ENCODE peak calls at places on chromosomes 5 and 9, in nine cellular contexts. U, P, K, C, I, R, T, H and X are unnamed samples.
A peak's percentile ranks its signal among the peaks of the same experiment; 100 is the strongest.

GRCh38 chr9:111975709-111976108 is 79.1 kb downstream of the UGCG start:
- DNase-seq in I (peak; percentile 48), U (no peak), K (peak; percentile 72), T (no peak), C (peak; percentile 10), R (no peak), H (no peak), P (no peak), X (peak; percentile 80)

GRCh38 chr5:76755779-76756637 is 40.1 kb downstream of the F2R start:
- DNase-seq in I (no peak), H (no peak), C (peak; percentile 8), U (no peak), T (no peak), P (no peak), K (no peak), R (no peak), X (no peak)

GRCh38 chr9:74742792-74743389 is 144.8 kb downstream of the TRPM6 start:
- DNase-seq in H (no peak), R (peak; percentile 24), I (no peak), T (peak; percentile 20), U (peak; percentile 15), C (no peak), P (no peak), K (peak; percentile 23), X (no peak)

GRCh38 chr5:51226420-51226735 is 156.9 kb upstream of the ISL1 start:
- DNase-seq in I (peak; percentile 24), T (no peak), C (no peak), U (peak; percentile 77), R (no peak), H (no peak), K (no peak), P (no peak), X (no peak)

GRCh38 chr9:125189011-125189360 is 617 bp downstream of the PPP6C start:
- DNase-seq in P (peak; percentile 26), U (no peak), T (no peak), C (no peak), H (no peak), K (no peak), R (no peak), I (no peak), X (no peak)

GRCh38 chr5:89901983-89902382 is 507.6 kb downstream of the CETN3 start:
- DNase-seq in I (no peak), K (no peak), H (no peak), R (no peak), P (no peak), C (no peak), U (no peak), T (no peak), X (no peak)

GRCh38 chr5:122458278-122458872 is 146.3 kb downstream of the SNCAIP start:
- DNase-seq in T (no peak), K (peak; percentile 55), H (no peak), P (no peak), C (no peak), U (no peak), I (no peak), R (peak; percentile 24), X (no peak)

GRCh38 chr5:10324519-10325370 is 17.0 kb upstream of the CMBL start:
- DNase-seq in K (no peak), R (no peak), H (no peak), U (no peak), C (no peak), I (no peak), P (no peak), T (no peak), X (no peak)

GRCh38 chr5:103117471-103117991 is 2.4 kb downstream of the GIN1 start:
- DNase-seq in U (no peak), P (no peak), I (no peak), H (no peak), K (no peak), C (no peak), T (peak; percentile 3), R (no peak), X (no peak)

GRCh38 chr5:179795049-179795862 is 1.5 kb downstream of the LTC4S start:
- DNase-seq in K (no peak), H (no peak), C (peak; percentile 67), R (no peak), P (no peak), I (peak; percentile 91), T (no peak), U (peak; percentile 71), X (peak; percentile 64)

GRCh38 chr9:133125706-133126696 is 5.0 kb upstream of the RALGDS start:
- DNase-seq in K (no peak), H (no peak), U (no peak), C (peak; percentile 63), T (peak; percentile 76), R (peak; percentile 60), P (no peak), I (no peak), X (no peak)

GRCh38 chr9:133127340-133127981 is 6.4 kb upstream of the RALGDS start:
- DNase-seq in C (peak; percentile 90), K (peak; percentile 43), P (peak; percentile 42), U (peak; percentile 94), T (peak; percentile 65), I (peak; percentile 72), R (no peak), H (no peak), X (no peak)

GRCh38 chr9:133129001-133129799 is 8.2 kb upstream of the RALGDS start:
- DNase-seq in C (peak; percentile 88), H (no peak), P (no peak), R (no peak), T (no peak), I (no peak), U (peak; percentile 92), K (peak; percentile 4), X (peak; percentile 52)

GRCh38 chr9:133128152-133128551 is 7.1 kb upstream of the RALGDS start:
- DNase-seq in T (no peak), P (no peak), H (no peak), K (peak; percentile 4), C (peak; percentile 65), I (no peak), R (no peak), U (no peak), X (peak; percentile 16)

DNA sequence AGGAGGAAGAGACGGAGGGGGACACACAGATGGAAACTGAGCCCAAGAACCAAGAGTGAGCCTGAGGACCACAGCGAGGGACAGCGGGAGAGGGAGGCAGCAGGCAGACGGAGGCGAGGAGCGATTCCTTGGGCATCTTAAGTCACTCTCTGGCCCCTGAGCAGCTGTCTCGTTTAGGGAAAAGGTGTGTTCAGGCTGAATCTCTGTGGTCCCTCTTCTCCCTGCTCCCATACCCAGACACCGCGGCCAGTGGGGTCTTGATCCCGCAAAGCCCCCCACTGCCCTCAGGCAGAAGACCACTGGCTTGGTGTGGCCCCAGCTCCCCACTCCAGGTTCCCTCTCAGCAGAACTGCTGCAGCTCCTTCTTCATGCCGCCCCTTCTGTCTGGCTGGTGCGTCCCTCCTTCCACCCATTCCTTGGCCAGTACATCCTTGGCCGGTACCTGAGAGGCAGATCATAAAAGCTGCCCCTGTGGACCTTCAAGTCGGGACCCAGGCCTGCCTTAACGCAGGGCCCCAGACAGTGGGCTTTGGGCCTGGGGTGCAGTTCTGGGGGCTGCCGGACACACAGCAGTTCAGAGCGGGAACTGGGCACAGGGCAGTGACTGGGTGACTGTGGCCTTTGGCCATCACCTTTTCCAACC is 5.8 kb upstream of the RALGDS start:
- DNase-seq in K (peak; percentile 14), T (peak; percentile 30), H (no peak), C (peak; percentile 53), R (no peak), U (no peak), I (peak; percentile 61), P (no peak), X (peak; percentile 26)
- H3K4me3 ChIP-seq in K (no peak overlapping the region), T (peak overlapping the region; percentile 27), H (peak overlapping the region; percentile 6), C (peak overlapping the region; percentile 41), R (no peak overlapping the region), U (no peak overlapping the region), I (no peak overlapping the region), P (peak overlapping the region; percentile 14), X (peak overlapping the region; percentile 26)

DNA sequence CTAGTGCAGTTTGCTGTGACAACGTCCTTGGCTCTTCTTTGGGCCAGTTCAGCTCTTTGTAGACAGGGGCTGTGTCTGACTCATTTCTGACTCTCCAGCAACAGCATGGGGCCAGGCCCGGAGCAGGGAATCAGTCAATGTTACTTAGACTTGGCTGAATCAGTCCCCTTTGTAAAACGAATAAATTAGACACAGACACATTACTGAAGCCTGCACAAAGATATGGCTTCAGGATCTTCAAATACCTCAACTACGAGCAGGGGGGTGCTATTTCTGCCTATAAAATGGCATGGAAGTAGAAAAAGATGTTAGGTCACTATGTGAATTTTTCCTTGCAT is 204.7 kb downstream of the TTLL11 start:
- DNase-seq in H (no peak), I (no peak), K (no peak), C (no peak), T (peak; percentile 91), P (no peak), R (peak; percentile 85), U (no peak), X (no peak)
- H3K4me3 ChIP-seq in H (no peak overlapping the region), I (no peak overlapping the region), K (no peak overlapping the region), C (no peak overlapping the region), T (no peak overlapping the region), P (no peak overlapping the region), R (no peak overlapping the region), U (no peak overlapping the region), X (no peak overlapping the region)

DNA sequence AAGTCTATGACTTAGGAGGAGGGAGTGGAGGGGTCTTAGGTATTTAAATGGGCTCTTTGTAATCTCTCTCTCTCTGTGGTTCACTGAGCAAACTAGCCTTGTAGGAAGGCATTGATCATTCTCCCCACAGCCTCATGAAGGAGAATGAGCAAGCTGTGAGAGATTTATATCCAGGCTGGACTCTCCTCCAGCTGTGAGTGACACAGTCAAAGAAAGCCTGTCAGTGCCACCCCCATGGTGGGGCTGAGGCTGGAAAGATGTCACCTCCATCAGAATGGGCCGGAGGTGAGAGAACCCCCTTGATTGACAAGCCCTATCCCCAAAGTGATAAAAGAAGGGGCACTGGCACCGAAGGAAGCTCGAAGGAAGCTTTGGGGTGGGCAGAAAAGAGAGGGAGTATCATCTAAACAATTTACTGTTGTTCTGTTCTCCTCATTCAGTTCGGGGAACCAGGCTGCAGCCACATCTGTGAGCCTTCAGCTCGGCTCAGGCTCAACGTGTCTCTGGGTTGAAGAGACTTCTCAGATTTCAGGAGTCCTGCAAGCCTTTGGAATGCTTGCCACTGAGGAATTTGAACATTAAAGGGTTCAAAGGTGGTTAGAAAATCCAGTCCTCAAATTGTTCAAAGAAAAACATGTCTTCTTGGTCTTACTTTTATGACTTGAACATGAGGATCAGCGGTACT is 538.2 kb upstream of the ZNF462 start:
- DNase-seq in T (no peak), U (no peak), C (no peak), H (no peak), I (no peak), P (no peak), K (no peak), R (no peak), X (no peak)
- H3K4me3 ChIP-seq in T (no peak overlapping the region), U (no peak overlapping the region), C (no peak overlapping the region), H (no peak overlapping the region), I (no peak overlapping the region), P (no peak overlapping the region), K (no peak overlapping the region), R (no peak overlapping the region), X (no peak overlapping the region)

DNA sequence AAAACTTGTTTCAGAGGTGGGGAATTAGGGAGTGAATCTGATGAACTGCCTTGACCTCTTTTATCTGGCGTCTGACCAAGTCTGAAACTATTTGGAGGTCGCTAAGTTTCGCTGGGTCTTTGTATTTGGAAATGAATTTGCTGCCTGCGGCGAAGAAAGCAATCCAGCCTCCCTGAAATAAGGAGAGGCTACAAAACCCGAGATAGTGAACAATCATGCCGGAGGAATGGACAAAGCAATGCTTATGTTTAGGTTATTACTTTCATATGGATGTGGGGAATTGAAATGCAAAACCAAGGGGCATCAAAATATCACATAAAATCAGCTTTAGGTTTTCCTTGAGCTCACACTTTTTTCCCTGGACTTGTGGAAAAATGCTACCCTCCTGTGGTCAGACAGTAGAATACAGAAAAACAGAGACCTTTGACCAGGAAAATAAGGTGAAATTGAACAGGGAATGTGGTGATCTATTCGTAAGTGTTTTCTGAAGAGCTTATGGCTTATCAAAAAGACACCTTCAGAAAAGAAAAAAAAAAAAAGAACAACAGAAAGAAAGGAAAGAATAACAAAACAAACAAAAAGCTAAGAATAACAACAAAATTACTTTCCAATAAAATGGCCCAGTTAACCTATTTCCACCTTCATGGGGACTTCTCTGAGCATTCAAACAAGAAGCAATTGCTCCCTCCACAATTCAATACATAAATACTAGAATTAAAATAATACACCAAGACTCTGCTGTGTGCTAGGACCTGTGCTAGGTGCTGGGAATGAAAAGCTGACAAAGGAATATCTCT is 68.6 kb upstream of the DPYSL3 start:
- DNase-seq in I (no peak), H (no peak), U (no peak), T (peak; percentile 69), R (peak; percentile 72), K (no peak), C (no peak), P (no peak), X (no peak)
- H3K4me3 ChIP-seq in I (no peak overlapping the region), H (no peak overlapping the region), U (no peak overlapping the region), T (no peak overlapping the region), R (no peak overlapping the region), K (no peak overlapping the region), C (no peak overlapping the region), P (no peak overlapping the region), X (no peak overlapping the region)